ENCODE peak calls at places on chromosomes 16 and 17, in ten cellular contexts. J is endothelial cell of umbilical vein, I is sigmoid colon, Z is suprapubic skin, L is GM12891, W is prostate gland, Y is stomach, P is HL-60, E is transverse colon, G is upper lobe of left lung. D is an unnamed sample.
A peak's percentile ranks its signal among the peaks of the same experiment; 100 is the strongest.

GRCh38 chr16:9053006-9053601 is 38.3 kb upstream of the HAPSTR1 start:
- DNase-seq in L (no peak), Y (peak; percentile 43), G (peak; percentile 71), Z (no peak), P (peak; percentile 26), I (peak; percentile 65), E (peak; percentile 49), W (no peak), J (peak; percentile 70), D (no peak)

GRCh38 chr16:58492735-58493134 is 7.2 kb upstream of the NDRG4 start:
- DNase-seq in P (no peak), Z (no peak), G (no peak), E (no peak), L (no peak), I (no peak), W (no peak), J (no peak), Y (no peak), D (no peak)

GRCh38 chr17:63116967-63117366 is 150.9 kb downstream of the TANC2 start:
- DNase-seq in G (no peak), Y (no peak), E (no peak), L (no peak), J (no peak), I (no peak), P (no peak), Z (no peak), W (peak; percentile 5), D (no peak)

GRCh38 chr16:70429888-70430666 is 8.8 kb downstream of the ST3GAL2 start:
- DNase-seq in W (no peak), Z (no peak), G (peak; percentile 38), I (no peak), J (no peak), Y (no peak), L (no peak), P (no peak), E (no peak), D (no peak)

GRCh38 chr16:65779196-65779595 is 587.3 kb upstream of the CDH5 start:
- DNase-seq in Y (no peak), E (no peak), L (no peak), Z (no peak), G (no peak), P (no peak), W (no peak), I (no peak), J (no peak), D (no peak)

GRCh38 chr16:12744860-12745259 is 58.8 kb downstream of the CPPED1 start:
- DNase-seq in J (no peak), W (no peak), P (no peak), I (no peak), E (no peak), G (no peak), Y (no peak), Z (no peak), L (no peak), D (no peak)

GRCh38 chr16:47643610-47644009 is 182.5 kb downstream of the PHKB start:
- DNase-seq in J (no peak), G (no peak), Z (no peak), Y (no peak), I (no peak), W (no peak), P (peak; percentile 1), E (no peak), L (no peak), D (no peak)

GRCh38 chr17:62981933-62982332 is 15.9 kb downstream of the TANC2 start:
- DNase-seq in J (no peak), Z (no peak), Y (no peak), I (no peak), E (no peak), G (no peak), W (no peak), P (no peak), L (no peak), D (no peak)

GRCh38 chr17:58527949-58528348 is 13.5 kb upstream of the MTMR4 start:
- DNase-seq in Z (no peak), W (no peak), Y (no peak), J (peak; percentile 76), E (no peak), P (no peak), I (no peak), L (no peak), G (no peak), D (no peak)

GRCh38 chr17:58528443-58528842 is 14.0 kb upstream of the MTMR4 start:
- DNase-seq in W (no peak), E (no peak), J (peak; percentile 69), L (no peak), P (no peak), Z (no peak), G (no peak), Y (no peak), I (no peak), D (no peak)

GRCh38 chr17:58527306-58527705 is 12.9 kb upstream of the MTMR4 start:
- DNase-seq in L (no peak), J (no peak), P (no peak), E (no peak), Z (no peak), W (no peak), I (no peak), Y (no peak), G (no peak), D (no peak)

GRCh38 chr17:58521680-58522079 is 7.2 kb upstream of the MTMR4 start:
- DNase-seq in W (no peak), E (no peak), I (no peak), L (no peak), J (no peak), P (no peak), Y (no peak), Z (no peak), G (no peak), D (no peak)

DNA sequence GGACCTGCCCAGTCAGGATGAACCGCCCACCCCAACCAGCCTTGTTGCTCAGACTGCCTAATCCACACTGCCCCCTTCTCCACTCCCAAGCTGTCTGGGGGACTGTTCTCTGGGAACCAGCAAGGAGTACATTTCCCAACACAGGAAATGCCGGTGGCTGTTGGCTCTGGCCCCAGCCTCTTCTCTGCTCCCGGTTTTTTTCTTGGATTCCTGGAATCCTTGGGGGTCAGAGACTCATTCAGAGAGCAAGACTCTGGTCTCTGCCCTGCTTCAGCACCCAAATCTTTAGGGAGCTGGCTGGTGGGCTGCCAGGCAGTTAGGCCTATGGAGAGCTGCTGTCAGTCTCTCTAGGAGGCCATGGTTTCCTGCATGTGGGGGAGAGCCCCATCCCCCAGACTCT is 10.8 kb upstream of the MTMR4 start:
- DNase-seq in J (peak; percentile 82), Y (no peak), P (no peak), Z (peak; percentile 57), E (peak; percentile 33), L (no peak), W (no peak), G (peak; percentile 47), I (peak; percentile 76), D (no peak)
- TF ChIP-seq POLR2AphosphoS5 in J (no peak), Y (no peak), P (no peak), Z (no peak), E (no peak), L (no peak), W (no peak), G (peak; percentile 47), I (peak; percentile 19), D (no peak)

GRCh38 chr17:76687278-76688164 is 23.2 kb downstream of the MXRA7 start:
- DNase-seq in Z (no peak), E (no peak), J (no peak), W (no peak), P (no peak), L (no peak), I (peak; percentile 90), G (no peak), Y (no peak), D (no peak)

GRCh38 chr17:76688165-76688622 is 22.6 kb downstream of the MXRA7 start:
- DNase-seq in J (no peak), E (no peak), I (peak; percentile 75), L (no peak), Y (no peak), Z (no peak), G (no peak), W (no peak), P (no peak), D (no peak)

GRCh38 chr17:76691379-76692191 is 19.2 kb downstream of the MXRA7 start:
- DNase-seq in J (no peak), P (no peak), E (no peak), I (no peak), Z (no peak), G (no peak), L (no peak), Y (no peak), W (no peak), D (no peak)

GRCh38 chr17:76690596-76691280 is 20.0 kb downstream of the MXRA7 start:
- DNase-seq in L (no peak), E (no peak), W (no peak), Z (no peak), P (no peak), J (no peak), G (no peak), I (no peak), Y (no peak), D (no peak)

DNA sequence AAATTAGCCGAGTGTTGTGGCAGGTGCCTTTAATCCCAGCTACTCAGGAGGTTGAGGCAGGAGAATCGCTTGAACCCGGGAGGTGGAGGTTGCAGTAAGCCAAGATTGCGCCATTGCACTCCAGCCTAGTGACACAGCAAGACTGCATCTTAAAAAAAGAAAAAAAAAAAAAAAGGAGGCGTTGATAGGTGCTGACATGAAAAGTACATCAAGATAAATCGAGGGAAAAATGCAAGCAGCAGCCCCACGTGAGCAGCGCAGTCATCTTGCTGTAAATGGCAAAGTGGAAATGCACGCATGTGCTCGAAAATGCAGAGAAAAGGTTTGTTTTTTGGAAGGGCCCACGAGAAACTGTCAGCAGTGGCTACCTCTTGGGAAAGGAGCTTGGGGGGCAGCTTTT is 20.9 kb downstream of the MXRA7 start:
- DNase-seq in Z (no peak), L (no peak), Y (no peak), G (no peak), I (no peak), W (no peak), E (no peak), J (no peak), P (no peak), D (no peak)
- TF ChIP-seq POLR2AphosphoS5 in Z (no peak), L (no peak), Y (no peak), G (no peak), I (no peak), W (no peak), E (no peak), J (no peak), P (no peak), D (no peak)

GRCh38 chr17:8791910-8792270 is 7.3 kb downstream of the MFSD6L start:
- DNase-seq in W (no peak), G (no peak), P (no peak), I (no peak), E (no peak), J (peak; percentile 2), L (no peak), Y (no peak), Z (no peak), D (no peak)

GRCh38 chr17:8791248-8791909 is 7.8 kb downstream of the MFSD6L start:
- DNase-seq in L (no peak), W (no peak), Y (no peak), Z (no peak), G (no peak), J (no peak), P (no peak), I (no peak), E (no peak), D (no peak)

GRCh38 chr17:8789743-8790142 is 9.4 kb downstream of the MFSD6L start:
- DNase-seq in P (no peak), Y (no peak), E (no peak), L (no peak), J (no peak), I (no peak), G (peak; percentile 61), W (no peak), Z (no peak), D (no peak)

GRCh38 chr17:8785547-8786412 is 13.4 kb downstream of the MFSD6L start:
- DNase-seq in P (peak; percentile 31), Z (peak; percentile 81), G (peak; percentile 72), Y (peak; percentile 79), I (peak; percentile 78), E (peak; percentile 79), J (peak; percentile 70), L (peak; percentile 42), W (peak; percentile 67), D (no peak)

DNA sequence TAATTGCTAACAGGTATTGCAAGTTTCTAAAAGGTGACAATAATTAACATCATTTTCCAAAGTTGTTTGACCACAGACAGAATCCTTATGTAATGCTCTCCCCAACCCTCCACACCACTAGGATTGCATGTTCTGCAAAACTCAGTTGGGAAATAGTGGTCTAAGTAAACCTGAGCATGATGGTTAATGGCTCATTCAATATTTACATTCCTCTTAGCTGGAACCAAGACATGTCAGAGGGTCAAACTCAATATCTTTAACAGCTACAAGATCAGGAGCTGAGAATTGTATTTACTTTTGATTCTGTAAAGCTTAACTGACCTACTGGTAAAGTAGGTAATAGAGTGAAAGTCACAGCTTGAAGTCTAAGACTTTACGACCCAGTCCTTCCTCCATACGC is 10.2 kb downstream of the MFSD6L start:
- DNase-seq in G (no peak), J (no peak), Y (no peak), Z (no peak), I (no peak), W (no peak), L (no peak), E (no peak), P (no peak), D (no peak)
- TF ChIP-seq POLR2AphosphoS5 in G (no peak), J (no peak), Y (no peak), Z (no peak), I (no peak), W (no peak), L (no peak), E (no peak), P (no peak), D (no peak)

GRCh38 chr17:39171933-39172332 is 6.0 kb upstream of the ARL5C start:
- DNase-seq in L (no peak), E (no peak), P (no peak), I (no peak), Y (no peak), W (no peak), Z (no peak), J (no peak), G (no peak), D (no peak)

GRCh38 chr17:39173539-39174274 is 7.7 kb upstream of the ARL5C start:
- DNase-seq in P (no peak), Y (no peak), I (no peak), L (no peak), W (no peak), Z (no peak), J (no peak), G (no peak), E (no peak), D (no peak)

GRCh38 chr17:39177256-39177655 is 11.3 kb upstream of the ARL5C start:
- DNase-seq in P (no peak), Z (no peak), G (no peak), Y (no peak), I (no peak), L (no peak), E (no peak), J (no peak), W (no peak), D (no peak)

GRCh38 chr17:39175695-39176093 is 9.7 kb upstream of the ARL5C start:
- DNase-seq in J (no peak), I (no peak), G (no peak), W (no peak), E (no peak), L (no peak), Z (no peak), Y (no peak), P (no peak), D (no peak)

GRCh38 chr17:39174907-39175694 is 9.1 kb upstream of the ARL5C start:
- DNase-seq in L (peak; percentile 95), E (peak; percentile 78), J (peak; percentile 44), Y (peak; percentile 81), W (peak; percentile 57), P (peak; percentile 78), G (peak; percentile 68), Z (peak; percentile 88), I (peak; percentile 90), D (peak; percentile 93)
- TF ChIP-seq POLR2AphosphoS5 in L (no peak), E (no peak), J (no peak), Y (no peak), W (no peak), P (no peak), G (no peak), Z (no peak), I (no peak), D (no peak)